ENCODE peak calls at places on chromosome 18, in nine cellular contexts. T is esophagus squamous epithelium, N is uterus, G is MM.1S, P is PC-9, B is psoas muscle, D is left lung, A is SK-N-MC, Q is cardiac muscle cell. H is an unnamed sample.

GRCh38 chr18:10027031-10027430 is 113.2 kb downstream of the VAPA start:
- DNase-seq in T (no peak), N (no peak), G (no peak), P (no peak), B (no peak), D (no peak), A (no peak), Q (no peak), H (no peak)

GRCh38 chr18:49656098-49656591 is 94.3 kb downstream of the LIPG start:
- DNase-seq in T (no peak), N (no peak), G (no peak), P (peak), B (no peak), D (no peak), A (no peak), Q (no peak), H (no peak)

GRCh38 chr18:44852818-44853217 is 172.1 kb downstream of the SETBP1 start:
- DNase-seq in T (no peak), N (no peak), G (peak), P (no peak), B (no peak), D (no peak), A (no peak), Q (peak), H (no peak)

GRCh38 chr18:34370704-34371405 is 146.1 kb upstream of the NOL4 start:
- DNase-seq in T (no peak), N (no peak), G (no peak), P (peak), B (no peak), D (no peak), A (no peak), Q (no peak), H (no peak)

GRCh38 chr18:62187543-62188378 is 706 bp downstream of the RELCH start:
- DNase-seq in T (no peak), N (no peak), G (peak), P (peak), B (peak), D (peak), A (no peak), Q (peak), H (no peak)

GRCh38 chr18:2134364-2134763 is 436.9 kb downstream of the METTL4 start:
- DNase-seq in T (no peak), N (no peak), G (no peak), P (no peak), B (no peak), D (no peak), A (no peak), Q (peak), H (no peak)

GRCh38 chr18:2985628-2986027 is 27.3 kb downstream of the LPIN2 start:
- DNase-seq in T (no peak), N (no peak), G (peak), P (no peak), B (no peak), D (no peak), A (no peak), Q (no peak), H (no peak)

GRCh38 chr18:10951631-10952544 is 197.5 kb downstream of the PIEZO2 start:
- DNase-seq in T (no peak), N (no peak), G (peak), P (no peak), B (no peak), D (no peak), A (no peak), Q (no peak), H (no peak)

GRCh38 chr18:73891572-73892421 is 255.8 kb downstream of the FBXO15 start:
- DNase-seq in T (no peak), N (no peak), G (no peak), P (no peak), B (no peak), D (peak), A (no peak), Q (no peak), H (peak)

GRCh38 chr18:40094441-40094840 is 1860.6 kb upstream of the PIK3C3 start:
- DNase-seq in T (no peak), N (no peak), G (no peak), P (no peak), B (no peak), D (no peak), A (no peak), Q (no peak), H (no peak)

GRCh38 chr18:79510046-79510685 is 114.4 kb downstream of the NFATC1 start:
- DNase-seq in T (no peak), N (peak), G (no peak), P (no peak), B (peak), D (no peak), A (no peak), Q (no peak), H (no peak)

GRCh38 chr18:79509536-79509930 is 113.8 kb downstream of the NFATC1 start:
- DNase-seq in T (no peak), N (peak), G (no peak), P (no peak), B (peak), D (no peak), A (no peak), Q (no peak), H (no peak)

GRCh38 chr18:79507546-79508480 is 112.1 kb downstream of the NFATC1 start:
- DNase-seq in T (no peak), N (peak), G (no peak), P (no peak), B (peak), D (peak), A (no peak), Q (no peak), H (peak)

GRCh38 chr18:79507076-79507545 is 111.4 kb downstream of the NFATC1 start:
- DNase-seq in T (no peak), N (peak), G (no peak), P (no peak), B (peak), D (peak), A (no peak), Q (peak), H (no peak)

DNA sequence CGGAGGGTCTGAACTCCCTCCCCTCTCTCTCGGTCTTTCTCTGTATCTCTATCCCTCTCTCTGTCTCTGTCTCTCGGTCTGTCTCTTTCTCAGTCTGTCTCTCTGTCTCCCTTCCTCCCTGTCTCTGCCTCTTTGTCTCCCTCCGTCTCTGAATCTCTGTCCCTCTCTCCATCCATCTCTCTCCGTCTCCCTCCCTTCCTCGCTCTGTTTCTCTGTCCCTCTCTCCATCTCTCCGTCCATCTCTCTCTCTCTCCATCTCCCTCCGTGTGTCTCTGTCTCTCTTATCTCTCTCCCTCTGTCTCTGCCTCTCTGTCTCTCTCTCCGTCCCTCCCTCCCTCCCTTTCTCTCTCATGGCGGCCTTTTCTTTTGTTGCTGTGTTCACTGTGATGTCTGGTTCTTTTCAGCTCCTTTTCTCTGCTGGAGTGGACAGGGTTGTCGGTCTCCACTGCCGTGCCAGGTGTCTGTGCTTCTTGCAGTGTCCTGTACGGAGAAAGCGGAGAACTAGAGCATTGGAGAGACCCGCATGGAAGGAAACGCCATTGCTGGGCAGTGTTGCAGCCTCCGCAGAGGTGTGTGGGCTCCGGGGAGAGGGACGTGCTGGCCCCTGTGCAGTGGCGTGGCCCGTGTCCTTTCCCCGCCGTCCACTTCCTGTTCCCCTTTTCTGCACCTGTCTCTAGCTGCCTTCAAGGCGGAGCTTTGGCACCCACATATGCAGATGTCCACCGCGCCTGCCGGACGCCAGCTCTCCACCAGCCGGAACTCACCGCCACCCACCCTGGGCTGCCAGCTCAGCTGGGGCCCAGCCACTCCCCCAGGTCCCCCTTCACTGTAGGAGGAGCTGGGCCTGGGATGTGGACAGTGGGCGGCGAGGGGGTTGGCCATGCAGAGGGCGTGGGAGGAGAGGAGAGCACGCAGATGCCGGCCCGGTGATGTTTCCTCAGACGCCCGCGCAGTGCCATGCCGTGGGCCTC is 113.1 kb downstream of the NFATC1 start:
- DNase-seq in T (no peak), N (peak), G (no peak), P (no peak), B (peak), D (peak), A (no peak), Q (no peak), H (no peak)
- H3K27ac ChIP-seq in T (no peak), N (peak), G (no peak), P (no peak), B (peak), D (no peak), A (no peak), Q (no peak), H (peak)

DNA sequence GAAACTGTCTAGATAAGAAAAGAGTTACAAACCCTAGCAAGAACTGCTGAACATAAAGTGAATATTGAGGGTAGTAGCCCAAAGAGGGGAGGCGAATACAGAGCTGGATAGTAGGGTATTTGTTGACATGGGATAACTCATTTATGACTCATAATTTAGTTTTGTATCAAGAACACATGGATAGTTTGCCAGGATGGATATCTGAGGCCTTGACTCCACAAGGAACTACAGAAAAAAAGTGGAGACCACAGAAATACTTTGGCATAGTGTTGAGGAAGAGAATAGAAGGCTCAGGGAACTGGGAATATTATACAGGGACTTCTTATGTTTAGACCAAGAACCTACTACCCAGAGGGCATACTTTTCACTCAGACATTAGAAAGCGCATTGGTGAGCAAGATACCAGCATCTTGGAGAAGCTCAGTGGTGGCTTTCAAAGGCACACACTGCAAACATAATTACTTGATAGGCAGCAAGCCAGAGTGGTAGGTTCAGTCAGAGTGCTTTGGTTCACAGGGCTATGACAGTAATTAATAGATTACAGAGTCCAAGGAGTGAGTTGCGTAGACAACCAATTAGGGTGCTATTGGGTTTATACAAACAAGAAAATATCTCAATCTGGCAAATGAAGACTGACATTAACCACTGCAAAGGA is 51.9 kb upstream of the ZBTB7C start:
- DNase-seq in T (no peak), N (no peak), G (no peak), P (peak), B (no peak), D (no peak), A (no peak), Q (no peak), H (no peak)
- H3K27ac ChIP-seq in T (no peak), N (no peak), G (no peak), P (peak), B (no peak), D (no peak), A (no peak), Q (no peak), H (no peak)

DNA sequence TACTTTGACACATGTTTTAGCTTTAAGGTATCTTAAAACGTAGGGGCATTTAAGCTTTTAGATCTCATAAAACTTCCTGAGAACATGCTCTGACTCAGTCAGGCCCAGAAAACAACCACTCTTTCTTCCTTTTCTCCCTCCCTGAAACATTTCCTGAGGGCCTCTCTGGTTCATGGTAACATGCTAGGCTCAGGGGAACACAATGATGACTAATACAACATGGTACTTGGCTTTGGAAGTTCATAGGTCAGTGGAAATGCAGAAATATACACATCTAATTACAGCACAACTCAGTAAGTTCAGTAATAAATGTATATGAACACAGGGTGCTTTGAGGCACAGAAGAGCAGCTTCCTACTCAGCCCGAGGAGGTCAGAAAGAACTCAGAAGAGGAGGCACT is 251.6 kb downstream of the DLGAP1 start:
- DNase-seq in T (no peak), N (no peak), G (no peak), P (no peak), B (no peak), D (no peak), A (no peak), Q (no peak), H (no peak)
- H3K27ac ChIP-seq in T (no peak), N (no peak), G (no peak), P (no peak), B (no peak), D (no peak), A (no peak), Q (no peak), H (no peak)

GRCh38 chr18:55351980-55352714 is 235.8 kb downstream of the TCF4 start:
- DNase-seq in T (no peak), N (no peak), G (no peak), P (no peak), B (no peak), D (no peak), A (no peak), Q (no peak), H (no peak)
- H3K27ac ChIP-seq in T (no peak), N (no peak), G (no peak), P (no peak), B (no peak), D (no peak), A (peak), Q (no peak), H (peak)

DNA sequence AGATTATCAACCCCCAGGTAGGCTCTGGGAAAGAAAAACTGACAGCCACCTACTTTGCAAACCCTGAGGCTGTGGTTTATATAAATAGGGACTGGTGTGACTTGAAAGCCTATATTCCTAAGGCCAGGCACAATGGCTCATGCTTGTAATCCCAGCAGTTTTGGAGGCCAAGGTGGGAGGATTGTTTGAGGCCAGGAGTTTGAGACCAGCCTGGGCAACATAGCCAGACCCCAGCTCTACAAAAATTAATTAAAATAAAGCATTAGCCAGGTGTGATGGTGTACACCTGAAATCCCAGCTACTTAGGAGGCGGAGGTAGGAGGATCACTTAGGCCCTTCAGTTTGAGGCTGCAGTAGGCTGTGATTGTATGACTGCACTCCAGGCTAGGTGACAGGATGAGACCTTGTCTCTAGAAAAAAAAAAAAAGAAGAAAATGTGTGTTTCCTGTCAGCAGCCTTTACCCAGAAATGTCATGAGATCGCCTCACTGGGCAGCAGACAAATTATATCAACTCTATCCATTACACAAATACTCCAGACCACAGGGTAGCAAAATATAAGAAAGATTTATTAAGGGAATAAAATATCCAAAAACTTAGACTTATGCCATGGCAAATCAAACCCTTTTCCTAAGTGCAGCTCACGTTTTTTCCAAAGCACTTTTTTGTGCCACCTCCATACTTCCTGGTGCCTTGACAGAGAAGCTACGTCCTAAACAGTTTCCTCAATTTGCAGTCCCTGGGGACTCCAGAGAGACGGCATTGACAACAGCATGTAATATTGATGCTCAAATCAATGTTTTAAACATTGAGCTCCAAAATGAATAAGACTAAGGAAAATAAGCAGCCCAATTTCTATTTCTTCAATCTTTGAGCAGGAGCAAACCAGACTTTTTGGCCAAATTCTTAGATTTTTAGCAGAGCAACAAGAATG is 190.8 kb upstream of the NDUFV2 start:
- DNase-seq in T (no peak), N (no peak), G (no peak), P (no peak), B (no peak), D (no peak), A (no peak), Q (no peak), H (no peak)
- H3K27ac ChIP-seq in T (no peak), N (no peak), G (no peak), P (no peak), B (no peak), D (no peak), A (no peak), Q (no peak), H (no peak)

GRCh38 chr18:79697178-79697577 is 17.6 kb downstream of the CTDP1 start:
- DNase-seq in T (no peak), N (no peak), G (no peak), P (no peak), B (no peak), D (peak), A (no peak), Q (no peak), H (no peak)

GRCh38 chr18:79693561-79694205 is 14.1 kb downstream of the CTDP1 start:
- DNase-seq in T (no peak), N (no peak), G (no peak), P (no peak), B (no peak), D (no peak), A (no peak), Q (no peak), H (no peak)

GRCh38 chr18:79695856-79696850 is 16.6 kb downstream of the CTDP1 start:
- DNase-seq in T (no peak), N (no peak), G (no peak), P (no peak), B (no peak), D (no peak), A (no peak), Q (no peak), H (no peak)

GRCh38 chr18:79694895-79695213 is 15.3 kb downstream of the CTDP1 start:
- DNase-seq in T (no peak), N (no peak), G (no peak), P (no peak), B (no peak), D (no peak), A (no peak), Q (no peak), H (no peak)

DNA sequence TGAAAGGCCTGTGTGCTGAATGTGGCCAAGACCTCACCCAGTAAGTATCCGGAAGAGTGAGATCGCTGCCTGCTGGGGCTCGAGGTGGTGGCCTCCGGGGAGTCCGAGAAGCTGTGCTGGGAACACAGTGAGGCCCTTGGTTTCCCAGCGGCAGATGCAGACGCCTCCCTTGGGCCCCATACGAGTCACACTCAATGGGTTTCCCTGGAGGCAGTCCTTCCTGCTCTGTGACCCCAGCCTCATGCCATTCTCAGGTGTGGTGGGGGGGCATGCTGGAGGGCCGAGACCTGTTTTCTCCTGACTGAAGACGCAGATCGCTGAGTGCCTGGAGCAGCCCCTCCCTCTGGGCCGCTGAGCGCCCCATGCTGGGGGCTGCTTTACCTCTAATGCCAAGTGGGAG is 15.7 kb downstream of the CTDP1 start:
- DNase-seq in T (no peak), N (no peak), G (no peak), P (no peak), B (no peak), D (no peak), A (no peak), Q (no peak), H (no peak)
- H3K27ac ChIP-seq in T (no peak), N (no peak), G (no peak), P (no peak), B (no peak), D (no peak), A (no peak), Q (no peak), H (no peak)

GRCh38 chr18:36812686-36813085 is 16.1 kb downstream of the TPGS2 start:
- DNase-seq in T (no peak), N (no peak), G (no peak), P (no peak), B (no peak), D (no peak), A (no peak), Q (no peak), H (no peak)
- H3K27ac ChIP-seq in T (no peak), N (no peak), G (no peak), P (no peak), B (no peak), D (peak), A (no peak), Q (no peak), H (no peak)

DNA sequence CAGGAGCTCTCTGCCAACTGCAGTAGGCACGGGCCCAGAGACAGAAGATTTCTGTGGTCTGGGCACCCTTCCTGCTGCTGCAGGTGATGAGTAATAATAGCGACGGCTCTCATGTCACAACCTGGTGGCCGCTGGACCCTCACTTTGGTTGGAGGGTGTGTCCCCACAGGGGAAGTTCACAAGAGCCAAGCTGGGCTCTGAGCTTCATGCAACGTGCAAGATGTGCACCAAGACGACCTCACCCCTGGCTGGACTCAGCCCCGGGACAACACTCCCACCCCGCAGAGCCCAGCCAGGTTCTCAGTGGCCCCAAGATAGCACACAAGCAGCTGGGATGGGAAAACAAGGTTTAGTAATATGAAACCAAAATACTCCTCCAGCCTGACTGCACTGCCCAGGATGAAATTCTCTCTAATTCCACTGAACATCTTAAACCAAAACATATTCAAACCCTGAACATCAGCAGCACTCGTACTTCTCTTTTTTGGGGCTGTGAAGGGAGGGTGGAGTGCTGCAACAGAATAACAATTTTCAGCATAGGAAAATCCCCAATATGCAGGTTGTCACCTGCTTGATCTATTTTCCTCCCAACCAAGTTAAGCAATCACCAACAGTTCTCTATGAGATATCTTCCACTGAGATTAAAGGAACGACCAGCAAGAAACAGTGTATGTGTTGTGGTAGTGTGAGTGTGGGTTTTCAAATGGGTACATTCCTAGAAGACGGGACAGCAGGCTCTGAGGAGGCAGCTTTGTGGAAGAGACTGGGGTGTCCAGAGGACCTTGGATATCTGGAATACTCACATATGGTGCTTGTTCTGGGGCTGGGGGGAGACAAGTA is 26.5 kb downstream of the BCL2 start:
- DNase-seq in T (peak), N (no peak), G (no peak), P (no peak), B (peak), D (peak), A (no peak), Q (no peak), H (no peak)
- H3K27ac ChIP-seq in T (no peak), N (peak), G (no peak), P (no peak), B (peak), D (no peak), A (no peak), Q (no peak), H (peak)